ENCODE peak calls at places on chromosomes 7 and 10, in seven cellular contexts. J is colonic mucosa, K is RWPE1, C is dorsolateral prefrontal cortex, V is pancreas, N is psoas muscle, X is K562. Q is an unnamed sample.

GRCh38 chr10:79407811-79408795 is 37.3 kb downstream of the ZCCHC24 start:
- DNase-seq in N (peak), C (peak), K (no peak), J (no peak), V (peak), X (no peak), Q (no peak)

GRCh38 chr7:86643478-86644281 is at the start of gene GRM3:
- DNase-seq in V (peak), K (peak), X (peak), C (peak), N (no peak), J (no peak), Q (peak)

GRCh38 chr7:128884561-128885369 is 22.1 kb downstream of the ATP6V1F start:
- DNase-seq in N (no peak), C (no peak), X (no peak), J (no peak), V (peak), K (no peak), Q (no peak)

GRCh38 chr7:99789441-99790070 is 5.6 kb upstream of the CYP3A4 start:
- DNase-seq in J (no peak), K (no peak), V (no peak), X (no peak), C (no peak), N (no peak), Q (no peak)

GRCh38 chr10:103542764-103543616 is 49.5 kb downstream of the NEURL1 start:
- DNase-seq in X (peak), K (no peak), J (peak), C (peak), V (peak), N (no peak), Q (no peak)

GRCh38 chr10:58028597-58029366 is 238.9 kb downstream of the IPMK start:
- DNase-seq in J (no peak), X (no peak), N (no peak), C (no peak), K (peak), V (no peak), Q (no peak)

GRCh38 chr10:24528960-24529359 is 194.7 kb downstream of the ARHGAP21 start:
- DNase-seq in K (no peak), C (no peak), N (no peak), J (no peak), V (no peak), X (no peak), Q (no peak)

GRCh38 chr7:43648725-43649406 is 66.0 kb downstream of the STK17A start:
- DNase-seq in K (peak), V (no peak), J (peak), X (no peak), N (no peak), C (no peak), Q (no peak)

GRCh38 chr10:119465085-119465484 is 77.4 kb downstream of the RGS10 start:
- DNase-seq in K (no peak), J (no peak), V (no peak), N (no peak), C (no peak), X (no peak), Q (no peak)

GRCh38 chr10:98088186-98088971 is 46.1 kb upstream of the R3HCC1L start:
- DNase-seq in V (no peak), K (no peak), N (peak), X (no peak), C (peak), J (no peak), Q (peak)

GRCh38 chr10:80199828-80200227 is 5.5 kb downstream of the ANXA11 start:
- DNase-seq in J (peak), K (no peak), V (no peak), N (peak), C (no peak), X (no peak), Q (no peak)

GRCh38 chr10:114544045-114544659 is 113.9 kb downstream of the ABLIM1 start:
- DNase-seq in X (no peak), V (no peak), C (no peak), J (peak), K (no peak), N (no peak), Q (no peak)

GRCh38 chr10:37711617-37712488 is 145.6 kb downstream of the ZNF248 start:
- DNase-seq in C (no peak), V (peak), J (no peak), K (no peak), X (no peak), N (no peak), Q (no peak)

GRCh38 chr7:112495820-112496462 is 15.2 kb downstream of the LSMEM1 start:
- DNase-seq in C (no peak), V (no peak), X (peak), N (no peak), J (peak), K (peak), Q (no peak)

GRCh38 chr10:82910301-82910700 is 1035.3 kb downstream of the NRG3 start:
- DNase-seq in N (no peak), V (no peak), K (no peak), J (no peak), C (no peak), X (no peak), Q (no peak)

DNA sequence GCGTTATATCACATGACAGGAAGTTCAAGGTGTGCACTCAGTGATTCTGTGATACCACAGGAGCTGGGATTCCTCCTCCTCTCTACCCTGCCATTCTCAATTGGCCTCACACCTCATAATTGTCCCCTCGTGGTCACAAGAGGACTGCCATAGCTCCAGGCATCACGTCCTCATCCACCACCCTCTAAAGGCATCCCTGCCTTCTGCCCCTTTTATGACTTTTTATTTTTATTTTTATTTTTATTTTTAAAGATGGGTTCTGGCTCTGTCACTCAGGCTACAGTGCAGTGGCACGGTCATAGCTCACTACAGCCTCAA is 47.0 kb downstream of the PDGFA start:
- DNase-seq in J (no peak), K (no peak), C (peak), N (no peak), V (no peak), X (no peak), Q (no peak)
- H3K27ac ChIP-seq in J (no peak), K (peak), C (no peak), N (peak), V (no peak), X (peak), Q (no peak)

GRCh38 chr7:55469271-55469681 is 103.0 kb downstream of the VOPP1 start:
- DNase-seq in V (no peak), N (no peak), K (no peak), C (no peak), X (no peak), J (no peak), Q (peak)

GRCh38 chr7:55468495-55468894 is 103.4 kb downstream of the LANCL2 start:
- DNase-seq in X (no peak), C (no peak), K (no peak), V (no peak), J (no peak), N (no peak), Q (no peak)

GRCh38 chr7:55467047-55467593 is 102.0 kb downstream of the LANCL2 start:
- DNase-seq in N (no peak), V (no peak), J (no peak), X (no peak), K (no peak), C (no peak), Q (no peak)

GRCh38 chr7:55463863-55464262 is 98.7 kb downstream of the LANCL2 start:
- DNase-seq in K (no peak), J (no peak), N (no peak), C (no peak), V (no peak), X (no peak), Q (no peak)

GRCh38 chr7:55464422-55464821 is 99.3 kb downstream of the LANCL2 start:
- DNase-seq in C (no peak), X (no peak), V (no peak), J (no peak), K (no peak), N (no peak), Q (no peak)
- H3K27ac ChIP-seq in C (no peak), X (no peak), V (no peak), J (no peak), K (no peak), N (no peak), Q (no peak)

GRCh38 chr7:78279457-78279856 is 480.9 kb downstream of the PHTF2 start:
- DNase-seq in V (no peak), X (no peak), N (no peak), J (no peak), K (no peak), C (no peak), Q (no peak)
- H3K27ac ChIP-seq in V (no peak), X (no peak), N (no peak), J (no peak), K (no peak), C (no peak), Q (no peak)

GRCh38 chr10:124162774-124163354 is 69.5 kb upstream of the CHST15 start:
- DNase-seq in N (no peak), C (no peak), K (no peak), J (no peak), X (no peak), V (no peak), Q (no peak)
- H3K27ac ChIP-seq in N (no peak), C (no peak), K (no peak), J (no peak), X (no peak), V (no peak), Q (no peak)

DNA sequence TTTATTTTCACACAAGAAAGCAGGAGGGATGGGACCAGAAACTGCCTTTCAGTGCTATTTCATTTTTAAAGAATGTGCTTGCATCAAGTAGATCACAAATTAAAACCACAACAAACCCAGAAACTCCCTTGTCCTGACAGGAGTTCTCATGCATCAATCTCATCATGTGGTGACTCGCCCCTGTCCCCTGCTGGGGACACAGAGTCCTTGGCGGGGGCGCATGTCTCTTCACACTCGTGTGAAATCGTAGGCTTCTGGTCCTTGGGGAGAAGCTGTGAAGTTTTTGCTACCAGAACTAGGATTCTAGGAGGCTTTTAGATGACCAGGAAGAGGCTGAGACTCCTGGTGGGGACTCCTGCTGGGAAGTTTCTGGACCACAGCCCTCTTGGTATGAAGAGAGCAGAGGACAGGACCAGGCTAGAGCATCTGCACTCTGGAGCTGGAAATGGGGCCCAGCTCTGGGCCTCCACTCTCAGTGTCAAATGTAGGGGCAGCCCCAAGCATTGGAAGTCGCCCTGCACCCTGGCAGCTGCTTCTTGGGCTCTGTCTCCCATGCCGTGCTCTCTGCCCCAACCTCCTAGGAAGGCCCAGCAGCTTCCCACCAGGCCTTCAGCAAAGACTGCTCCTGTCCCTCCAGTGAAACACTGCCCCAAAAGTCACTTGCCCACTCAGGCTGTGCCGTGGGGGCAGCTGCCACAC is 9.8 kb upstream of the OPN4 start:
- DNase-seq in K (no peak), X (no peak), V (no peak), N (no peak), J (no peak), C (no peak), Q (no peak)
- H3K27ac ChIP-seq in K (peak), X (no peak), V (no peak), N (no peak), J (no peak), C (no peak), Q (no peak)

DNA sequence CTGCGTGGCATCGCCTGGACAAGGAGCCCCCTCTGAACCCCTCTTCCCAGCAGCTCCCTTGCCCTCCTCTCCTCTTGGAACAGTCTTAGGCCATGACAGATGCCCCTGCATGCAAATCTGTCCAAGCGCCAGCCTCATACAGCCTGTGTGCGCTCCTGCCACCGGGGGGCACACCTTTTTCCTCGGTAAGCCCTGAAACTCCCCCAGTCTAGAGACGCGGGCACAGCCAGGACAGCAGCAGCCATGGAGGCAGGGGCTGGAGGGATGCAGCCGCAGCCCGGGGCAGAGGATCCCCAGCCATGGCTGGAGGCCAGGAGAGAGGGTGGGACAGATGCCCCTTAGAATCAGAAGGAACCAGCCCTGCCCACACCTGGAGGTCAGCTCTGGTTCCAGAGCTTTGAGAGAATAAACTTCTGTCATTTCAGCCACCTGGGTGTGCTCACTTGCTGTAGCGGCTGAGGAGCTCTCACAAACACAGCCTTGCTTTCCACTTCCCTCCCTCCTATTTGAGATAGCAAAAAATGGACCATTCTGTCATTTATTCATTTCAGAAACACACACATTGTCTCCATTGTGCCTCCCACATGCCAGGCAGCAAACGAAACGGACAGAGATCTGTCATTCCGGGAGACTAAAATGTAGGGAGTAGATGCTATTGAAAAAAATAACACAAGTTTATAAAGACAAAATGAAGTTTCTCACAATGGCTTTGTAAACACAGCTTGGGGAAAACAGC is 241.5 kb downstream of the WDR37 start:
- DNase-seq in N (no peak), V (no peak), C (no peak), K (no peak), X (no peak), J (no peak), Q (no peak)
- H3K27ac ChIP-seq in N (no peak), V (no peak), C (peak), K (no peak), X (no peak), J (no peak), Q (peak)

GRCh38 chr10:22667093-22667480 is 47.3 kb downstream of the PIP4K2A start:
- DNase-seq in N (no peak), K (no peak), C (no peak), V (no peak), X (no peak), J (no peak), Q (no peak)
- H3K27ac ChIP-seq in N (no peak), K (no peak), C (peak), V (no peak), X (peak), J (no peak), Q (no peak)

DNA sequence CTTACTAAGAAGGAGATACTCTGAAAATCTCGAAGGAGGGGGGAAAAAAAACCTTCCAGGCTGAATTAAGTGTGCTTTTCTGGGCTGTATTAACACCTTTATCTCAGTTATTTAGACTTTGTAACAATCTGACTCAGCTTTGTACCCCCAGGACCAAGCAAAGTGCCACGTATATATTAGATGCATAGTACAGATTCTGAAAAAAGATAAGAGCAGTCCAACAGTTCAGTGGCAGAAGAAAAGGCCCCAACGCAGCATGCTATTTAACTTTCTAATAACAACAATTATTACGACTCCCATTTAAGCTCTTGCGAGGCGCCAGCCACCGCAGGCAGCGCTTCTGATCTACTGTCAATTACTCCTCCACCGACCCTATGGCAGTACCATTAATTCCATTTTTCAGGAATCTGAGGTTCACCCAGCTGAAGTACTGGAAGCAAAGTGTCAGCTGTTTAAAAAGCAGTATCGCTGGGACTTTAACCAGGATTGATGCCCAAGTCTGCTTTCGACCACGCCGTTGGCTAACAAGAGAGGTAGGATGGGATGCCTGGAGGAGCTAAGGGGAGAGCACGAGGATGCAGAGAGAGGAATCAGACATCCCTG is 660 bp downstream of the LIPA start:
- DNase-seq in K (no peak), X (no peak), C (no peak), V (no peak), J (no peak), N (no peak), Q (no peak)
- H3K27ac ChIP-seq in K (peak), X (no peak), C (peak), V (no peak), J (peak), N (peak), Q (peak)

GRCh38 chr7:108088729-108089128 is 41.4 kb downstream of the LAMB4 start:
- DNase-seq in J (no peak), X (no peak), N (no peak), C (no peak), K (no peak), V (no peak), Q (no peak)
- H3K27ac ChIP-seq in J (no peak), X (no peak), N (no peak), C (no peak), K (no peak), V (no peak), Q (no peak)

GRCh38 chr10:130804281-130804680 is 507.2 kb downstream of the TCERG1L start:
- DNase-seq in V (no peak), J (no peak), C (no peak), N (no peak), X (no peak), K (no peak), Q (no peak)
- H3K27ac ChIP-seq in V (no peak), J (no peak), C (no peak), N (no peak), X (no peak), K (no peak), Q (no peak)